ENCODE peak calls at places on chromosomes 4 and X, in seven cellular contexts. Y, O, A, T, S, Z and M are unnamed samples.
A peak's percentile ranks its signal among the peaks of the same experiment; 100 is the strongest.

GRCh38 chr4:140335076-140335475 is 38.4 kb upstream of the SCOC start:
- DNase-seq in Y (no peak), O (no peak), A (no peak), T (no peak), S (no peak), Z (no peak), M (no peak)

GRCh38 chr4:164337219-164337944 is 416.5 kb upstream of the SMIM31 start:
- DNase-seq in Y (no peak), O (no peak), A (no peak), T (no peak), S (no peak), Z (no peak), M (no peak)

GRCh38 chrX:142214081-142214480 is 9.0 kb upstream of the MAGEC2 start:
- DNase-seq in Y (no peak), O (no peak), A (no peak), T (no peak), S (no peak), Z (no peak), M (no peak)

GRCh38 chrX:70133303-70134115 is at the start of gene IGBP1:
- DNase-seq in Y (peak; percentile 60), O (peak; percentile 80), A (peak; percentile 79), T (peak; percentile 81), S (peak; percentile 94), Z (peak; percentile 89), M (peak; percentile 83)

GRCh38 chr4:20591571-20592455 is 108.4 kb upstream of the PACRGL start:
- DNase-seq in Y (no peak), O (no peak), A (no peak), T (no peak), S (no peak), Z (no peak), M (no peak)

GRCh38 chr4:151302432-151302831 is 23.0 kb downstream of the SH3D19 start:
- DNase-seq in Y (no peak), O (no peak), A (no peak), T (no peak), S (no peak), Z (no peak), M (no peak)

GRCh38 chrX:102129473-102129872 is 4.0 kb downstream of the TCEAL2 start:
- DNase-seq in Y (no peak), O (no peak), A (no peak), T (no peak), S (peak; percentile 6), Z (no peak), M (no peak)

GRCh38 chr4:10866691-10867090 is 182.1 kb upstream of the CLNK start:
- DNase-seq in Y (no peak), O (no peak), A (no peak), T (no peak), S (no peak), Z (peak; percentile 77), M (no peak)

GRCh38 chr4:93731448-93731847 is 97.1 kb upstream of the ATOH1 start:
- DNase-seq in Y (no peak), O (no peak), A (no peak), T (no peak), S (peak; percentile 74), Z (no peak), M (no peak)

GRCh38 chr4:67907650-67908049 is 23.8 kb upstream of the TMPRSS11D start:
- DNase-seq in Y (no peak), O (no peak), A (no peak), T (no peak), S (no peak), Z (no peak), M (no peak)

GRCh38 chrX:47828984-47829383 is 7.7 kb upstream of the ZNF81 start:
- DNase-seq in Y (no peak), O (no peak), A (no peak), T (no peak), S (peak; percentile 2), Z (no peak), M (no peak)

GRCh38 chr4:41028392-41029076 is 185.8 kb downstream of the APBB2 start:
- DNase-seq in Y (no peak), O (no peak), A (no peak), T (no peak), S (no peak), Z (no peak), M (no peak)

GRCh38 chr4:33566649-33567048 is 2677.7 kb downstream of the ARAP2 start:
- DNase-seq in Y (no peak), O (no peak), A (no peak), T (no peak), S (peak; percentile 60), Z (no peak), M (no peak)

GRCh38 chrX:42094208-42094607 is 170.9 kb upstream of the CASK start:
- DNase-seq in Y (no peak), O (no peak), A (no peak), T (no peak), S (no peak), Z (no peak), M (no peak)

GRCh38 chr4:144703494-144703893 is 57.5 kb downstream of the HHIP start:
- DNase-seq in Y (no peak), O (no peak), A (no peak), T (no peak), S (no peak), Z (no peak), M (no peak)

GRCh38 chrX:33465137-33465536 is 253.8 kb upstream of the DMD start:
- DNase-seq in Y (no peak), O (no peak), A (no peak), T (no peak), S (peak; percentile 1), Z (no peak), M (no peak)

GRCh38 chr4:16827762-16828724 is 70.4 kb downstream of the LDB2 start:
- DNase-seq in Y (no peak), O (no peak), A (no peak), T (no peak), S (peak; percentile 81), Z (no peak), M (peak; percentile 16)

GRCh38 chr4:156248921-156249320 is 295.3 kb upstream of the CTSO start:
- DNase-seq in Y (no peak), O (no peak), A (no peak), T (no peak), S (no peak), Z (no peak), M (no peak)

GRCh38 chr4:94976371-94977011 is 218.7 kb downstream of the BMPR1B start:
- DNase-seq in Y (no peak), O (no peak), A (no peak), T (no peak), S (no peak), Z (no peak), M (no peak)

GRCh38 chr4:11456441-11456840 is 27.7 kb upstream of the HS3ST1 start:
- DNase-seq in Y (no peak), O (no peak), A (no peak), T (no peak), S (no peak), Z (no peak), M (no peak)

GRCh38 chr4:183783933-183784622 is 121.0 kb upstream of the STOX2 start:
- DNase-seq in Y (no peak), O (no peak), A (no peak), T (no peak), S (no peak), Z (no peak), M (peak; percentile 66)

GRCh38 chr4:13059015-13059414 is 425.1 kb downstream of the RAB28 start:
- DNase-seq in Y (no peak), O (peak; percentile 33), A (no peak), T (no peak), S (peak; percentile 27), Z (no peak), M (no peak)

GRCh38 chr4:139901516-139902327 is 236.1 kb downstream of the MGST2 start:
- DNase-seq in Y (no peak), O (no peak), A (no peak), T (no peak), S (peak; percentile 40), Z (no peak), M (no peak)

GRCh38 chr4:3827616-3828492 is 61.7 kb downstream of the ADRA2C start:
- DNase-seq in Y (no peak), O (no peak), A (peak; percentile 85), T (no peak), S (no peak), Z (no peak), M (peak; percentile 88)

GRCh38 chrX:153476628-153477027 is 6.3 kb upstream of the HAUS7 start:
- DNase-seq in Y (no peak), O (no peak), A (peak; percentile 59), T (no peak), S (no peak), Z (no peak), M (peak; percentile 52)

GRCh38 chr4:75087865-75088264 is 154.9 kb downstream of the PARM1 start:
- DNase-seq in Y (no peak), O (no peak), A (no peak), T (no peak), S (no peak), Z (no peak), M (no peak)

GRCh38 chr4:40493160-40493559 is 136.5 kb downstream of the RBM47 start:
- DNase-seq in Y (no peak), O (no peak), A (no peak), T (no peak), S (no peak), Z (no peak), M (no peak)

GRCh38 chrX:124917011-124917410 is 402.7 kb upstream of the TEX13C start:
- DNase-seq in Y (no peak), O (no peak), A (no peak), T (no peak), S (no peak), Z (no peak), M (no peak)

GRCh38 chr4:179398414-179398813 is 1956.2 kb upstream of the AGA start:
- DNase-seq in Y (no peak), O (no peak), A (no peak), T (no peak), S (no peak), Z (no peak), M (no peak)

GRCh38 chrX:147953976-147954375 is 27.2 kb upstream of the FMR1NB start:
- DNase-seq in Y (no peak), O (peak; percentile 1), A (peak; percentile 14), T (no peak), S (no peak), Z (no peak), M (no peak)

GRCh38 chr4:129138762-129139496 is 43.0 kb downstream of the C4orf33 start:
- DNase-seq in Y (no peak), O (no peak), A (no peak), T (no peak), S (no peak), Z (no peak), M (no peak)

GRCh38 chr4:24488399-24489164 is 95.8 kb downstream of the DHX15 start:
- DNase-seq in Y (peak; percentile 42), O (peak; percentile 26), A (peak; percentile 76), T (peak; percentile 50), S (peak; percentile 82), Z (peak; percentile 92), M (peak; percentile 80)

GRCh38 chr4:174286870-174287269 is 3.2 kb downstream of the CEP44 start:
- DNase-seq in Y (no peak), O (no peak), A (no peak), T (no peak), S (no peak), Z (no peak), M (no peak)

GRCh38 chr4:40577588-40578253 is 51.9 kb downstream of the RBM47 start:
- DNase-seq in Y (no peak), O (no peak), A (no peak), T (no peak), S (no peak), Z (no peak), M (no peak)